ENCODE peak calls at places on chromosomes 11 and 22, in five cellular contexts. H, K, C, V and N are unnamed samples.

GRCh38 chr11:77267910-77268309 is 33.6 kb downstream of the GDPD4 start:
- DNase-seq in H (no peak), K (no peak), C (no peak), V (no peak), N (no peak)

GRCh38 chr11:129894281-129895125 is 875 bp downstream of the NFRKB start:
- DNase-seq in H (no peak), K (no peak), C (no peak), V (no peak), N (no peak)

GRCh38 chr22:43853328-43853931 is 8.9 kb downstream of the SULT4A1 start:
- DNase-seq in H (no peak), K (no peak), C (no peak), V (no peak), N (no peak)

GRCh38 chr11:31442086-31442485 is 67.3 kb downstream of the IMMP1L start:
- DNase-seq in H (no peak), K (no peak), C (no peak), V (no peak), N (no peak)

GRCh38 chr11:80315263-80315662 is 874.4 kb upstream of the TENM4 start:
- DNase-seq in H (no peak), K (no peak), C (no peak), V (no peak), N (no peak)

GRCh38 chr22:46545041-46545796 is 7.8 kb upstream of the CELSR1 start:
- DNase-seq in H (no peak), K (no peak), C (peak; percentile 15), V (no peak), N (no peak)

GRCh38 chr11:57364851-57365660 is 15.9 kb downstream of the PRG3 start:
- DNase-seq in H (no peak), K (no peak), C (no peak), V (no peak), N (no peak)

GRCh38 chr11:70502677-70503076 is 104.3 kb downstream of the CTTN start:
- DNase-seq in H (no peak), K (no peak), C (peak; percentile 45), V (no peak), N (no peak)

GRCh38 chr11:91124363-91124762 is 901.5 kb upstream of the CHORDC1 start:
- DNase-seq in H (no peak), K (no peak), C (no peak), V (no peak), N (no peak)
- TF ChIP-seq CTCF in H (no peak), K (no peak), C (no peak), V (no peak), N (no peak)

GRCh38 chr11:8079111-8079675 is 1.8 kb upstream of the TUB start:
- DNase-seq in H (no peak), K (no peak), C (no peak), V (no peak), N (no peak)

GRCh38 chr11:8080069-8080670 is 841 bp upstream of the TUB start:
- DNase-seq in H (no peak), K (no peak), C (no peak), V (no peak), N (no peak)

GRCh38 chr11:8082391-8083087 is 1.5 kb downstream of the TUB start:
- DNase-seq in H (no peak), K (no peak), C (no peak), V (no peak), N (no peak)

GRCh38 chr11:8081591-8082021 is 595 bp downstream of the TUB start:
- DNase-seq in H (no peak), K (no peak), C (no peak), V (no peak), N (no peak)

GRCh38 chr11:8080674-8081590 is at the start of gene TUB:
- DNase-seq in H (no peak), K (no peak), C (no peak), V (peak; percentile 42), N (no peak)
- TF ChIP-seq CTCF in H (no peak), K (no peak), C (no peak), V (no peak), N (no peak)

DNA sequence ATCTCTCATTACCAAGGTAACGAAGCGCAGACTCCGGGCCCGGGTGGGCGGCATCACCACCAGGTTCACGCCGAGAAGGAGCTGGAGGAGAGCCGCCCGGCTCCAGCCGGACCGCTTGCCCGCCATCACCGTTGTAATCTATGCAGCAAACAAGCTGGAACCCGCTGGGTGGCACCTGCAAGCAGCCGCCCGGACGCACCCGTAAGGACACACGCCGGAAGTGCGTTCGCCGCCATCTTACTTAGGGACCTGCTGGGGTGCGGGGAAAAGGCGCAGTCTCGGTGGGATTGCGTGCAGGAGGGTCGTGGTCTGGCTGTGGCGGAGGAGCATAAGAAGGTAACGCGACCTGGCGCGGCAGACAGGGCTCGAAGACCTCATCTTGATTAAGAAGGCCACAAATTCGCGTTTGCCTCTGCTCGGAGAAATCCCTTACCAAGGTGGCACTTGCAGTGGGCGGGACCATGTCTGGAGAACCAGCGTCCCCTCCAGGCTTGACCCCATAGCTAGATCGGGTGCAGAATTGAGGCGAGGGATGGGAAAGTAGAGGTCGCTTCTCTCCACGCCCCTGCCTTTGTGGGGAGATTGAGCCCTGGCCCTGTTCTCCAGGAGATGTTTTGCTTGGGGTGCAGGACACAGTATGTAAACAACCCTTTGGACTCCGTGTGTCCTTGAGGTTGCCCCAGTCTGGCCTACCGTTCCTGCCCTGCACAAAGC is at the start of gene ACP2:
- DNase-seq in H (peak; percentile 69), K (peak; percentile 87), C (peak; percentile 88), V (peak; percentile 69), N (peak; percentile 97)
- TF ChIP-seq CTCF in H (no peak), K (no peak), C (peak; percentile 26), V (no peak), N (no peak)

GRCh38 chr22:45506961-45507360 is 4.3 kb downstream of the FBLN1 start:
- DNase-seq in H (no peak), K (no peak), C (no peak), V (no peak), N (no peak)
- TF ChIP-seq CTCF in H (no peak), K (no peak), C (no peak), V (no peak), N (no peak)

DNA sequence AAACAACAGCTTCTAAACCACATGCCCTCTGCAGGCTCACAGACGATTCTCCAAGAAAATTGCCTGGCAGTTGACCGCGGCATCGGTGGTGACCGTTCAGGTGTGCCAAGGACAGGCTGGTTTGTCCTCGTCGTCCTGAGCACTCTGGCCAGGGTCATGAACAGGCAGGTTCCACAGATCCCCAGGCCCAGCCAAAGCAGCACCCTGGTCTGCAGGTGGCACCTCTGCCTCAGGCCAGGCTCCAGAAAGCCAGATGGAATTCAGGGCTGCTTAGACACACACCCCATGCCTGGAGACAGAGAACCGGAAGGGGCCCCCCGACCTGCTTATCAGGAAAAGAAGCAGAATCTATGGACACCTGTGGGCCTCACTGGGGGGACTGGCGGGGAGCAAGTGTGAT is 338.7 kb downstream of the BRD1 start:
- DNase-seq in H (no peak), K (no peak), C (no peak), V (no peak), N (no peak)
- TF ChIP-seq CTCF in H (no peak), K (no peak), C (no peak), V (no peak), N (no peak)